ENCODE peak calls at places on chromosomes 12 and 14, in eight cellular contexts. D, J, S, H, Y, G, V and X are unnamed samples.

GRCh38 chr14:47541652-47542051 is 133.8 kb downstream of the MDGA2 start:
- DNase-seq in S (no peak), D (no peak), Y (no peak), V (no peak), J (no peak), G (no peak), H (no peak), X (no peak)

GRCh38 chr14:89417469-89418225 is 614 bp upstream of the FOXN3 start:
- DNase-seq in S (peak), H (peak), D (no peak), J (no peak), G (peak), Y (peak), V (peak), X (peak)

GRCh38 chr14:104726600-104727451 is 2.8 kb downstream of the ADSS1 start:
- DNase-seq in J (no peak), H (no peak), S (no peak), V (no peak), D (no peak), Y (no peak), G (no peak), X (peak)

GRCh38 chr12:108773798-108774788 is 42.8 kb upstream of the CORO1C start:
- DNase-seq in S (peak), Y (peak), H (peak), V (peak), D (peak), J (peak), G (no peak), X (peak)

GRCh38 chr12:32155911-32156585 is 49.4 kb downstream of the BICD1 start:
- DNase-seq in J (no peak), H (peak), S (no peak), G (no peak), Y (no peak), V (no peak), D (no peak), X (no peak)

GRCh38 chr14:72513994-72514659 is 379.8 kb downstream of the DPF3 start:
- DNase-seq in G (no peak), V (peak), S (peak), H (peak), Y (peak), D (no peak), J (peak), X (no peak)

GRCh38 chr14:53399057-53399456 is 245.9 kb upstream of the DDHD1 start:
- DNase-seq in D (no peak), H (peak), G (no peak), V (peak), Y (no peak), J (peak), S (peak), X (peak)

GRCh38 chr12:69464433-69464832 is 5.8 kb upstream of the FRS2 start:
- DNase-seq in S (no peak), Y (no peak), G (no peak), V (no peak), J (no peak), H (peak), D (no peak), X (no peak)

GRCh38 chr14:105146976-105147700 is 21.4 kb downstream of the JAG2 start:
- DNase-seq in G (no peak), S (no peak), V (peak), H (no peak), Y (no peak), D (no peak), J (no peak), X (no peak)

GRCh38 chr14:74913986-74914573 is 9.0 kb downstream of the RPS6KL1 start:
- DNase-seq in S (peak), Y (peak), H (peak), G (no peak), V (peak), D (no peak), J (peak), X (peak)

GRCh38 chr12:131829351-131829794 is 1.2 kb downstream of the MMP17 start:
- DNase-seq in V (peak), G (no peak), H (no peak), D (no peak), J (no peak), Y (no peak), S (no peak), X (no peak)

GRCh38 chr12:131831021-131831571 is 2.9 kb downstream of the MMP17 start:
- DNase-seq in S (peak), Y (no peak), G (no peak), D (no peak), V (no peak), H (peak), J (no peak), X (no peak)

GRCh38 chr12:131829795-131830334 is 1.7 kb downstream of the MMP17 start:
- DNase-seq in J (no peak), V (peak), Y (no peak), G (no peak), S (no peak), H (no peak), D (no peak), X (no peak)

GRCh38 chr12:131831635-131832041 is 3.4 kb downstream of the MMP17 start:
- DNase-seq in D (no peak), G (no peak), Y (no peak), V (peak), H (no peak), J (no peak), S (peak), X (no peak)

DNA sequence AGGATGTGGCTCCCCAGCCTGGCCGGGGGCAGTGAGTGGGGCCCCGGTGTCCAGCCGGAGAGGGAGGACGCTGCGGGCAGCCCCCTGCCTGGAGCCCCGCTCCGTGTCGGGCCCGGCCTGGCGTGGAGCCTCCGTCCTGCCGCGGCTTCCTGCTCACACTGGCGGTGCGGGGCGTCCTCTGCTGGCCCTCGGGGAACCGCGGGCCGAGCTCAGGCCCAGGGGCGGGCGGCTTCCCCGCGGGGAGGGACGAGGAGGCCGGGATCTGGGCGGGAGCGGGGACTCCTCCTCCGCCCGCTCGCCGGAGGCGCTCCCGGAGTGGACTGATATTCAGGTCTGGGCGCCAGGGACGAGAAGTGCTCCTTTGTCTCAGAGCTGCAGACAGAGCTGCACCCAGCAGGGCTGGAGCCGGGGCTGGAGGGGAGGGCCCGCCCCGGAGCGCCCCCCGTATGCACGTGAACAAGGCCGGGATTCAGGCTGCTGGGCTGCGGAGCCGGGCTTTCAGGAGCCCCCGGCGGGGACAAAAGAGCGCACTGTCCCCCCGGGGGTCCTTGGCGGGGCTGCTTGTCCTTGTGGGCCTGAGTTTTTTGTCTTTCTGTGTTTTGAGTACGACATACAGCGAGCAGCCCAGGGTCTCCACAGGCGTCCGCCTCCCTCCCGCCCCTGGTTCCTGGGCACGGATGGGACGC is 2.3 kb downstream of the MMP17 start:
- DNase-seq in J (peak), S (peak), D (no peak), H (peak), Y (peak), G (no peak), V (peak), X (peak)
- TF ChIP-seq CTCF in J (peak), S (peak), D (peak), H (peak), Y (no peak), G (no peak), V (peak), X (no peak)

DNA sequence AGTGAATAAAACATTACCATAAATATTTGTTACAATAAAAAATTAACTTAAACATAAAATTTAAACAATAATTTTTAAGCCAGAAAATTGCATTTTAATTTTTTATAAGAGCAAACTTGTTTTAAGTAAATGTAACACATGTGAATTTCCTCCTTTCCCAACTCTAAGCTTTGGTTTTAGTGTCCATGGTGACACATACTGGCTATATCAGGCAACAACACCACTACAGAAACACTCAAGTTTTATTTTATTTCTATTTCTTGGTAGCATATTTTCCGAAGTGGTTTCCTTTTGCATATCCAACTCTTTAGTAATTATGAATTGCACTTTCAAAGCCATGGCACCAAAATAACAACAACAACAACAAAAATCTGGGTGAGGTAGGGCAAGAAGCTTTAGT is 2.2 kb downstream of the NELL2 start:
- DNase-seq in Y (no peak), G (no peak), J (no peak), S (peak), H (peak), D (no peak), V (no peak), X (no peak)
- TF ChIP-seq CTCF in Y (no peak), G (peak), J (no peak), S (no peak), H (peak), D (no peak), V (peak), X (no peak)

DNA sequence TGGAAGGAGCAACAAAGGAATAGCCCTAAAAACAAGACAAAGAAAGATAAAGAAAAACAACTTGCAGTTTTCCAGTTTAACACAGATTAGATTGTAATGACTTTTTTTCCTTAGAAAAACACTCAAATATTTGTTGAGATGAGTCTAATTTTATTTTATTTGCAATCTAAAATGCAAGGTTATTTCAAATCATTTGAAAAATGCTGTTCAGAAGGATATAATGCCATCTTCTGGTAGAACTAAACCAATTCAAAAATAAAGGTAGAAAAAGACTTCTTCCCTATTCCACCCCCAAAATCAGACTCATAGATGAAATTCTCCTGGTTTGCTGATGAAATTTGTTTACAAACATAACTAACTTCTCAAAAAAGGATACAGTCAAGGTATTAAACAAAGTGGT is 84.5 kb upstream of the TTC7B start:
- DNase-seq in Y (no peak), J (no peak), H (no peak), V (no peak), S (peak), G (no peak), D (no peak), X (no peak)
- TF ChIP-seq CTCF in Y (no peak), J (peak), H (no peak), V (peak), S (peak), G (no peak), D (no peak), X (no peak)

DNA sequence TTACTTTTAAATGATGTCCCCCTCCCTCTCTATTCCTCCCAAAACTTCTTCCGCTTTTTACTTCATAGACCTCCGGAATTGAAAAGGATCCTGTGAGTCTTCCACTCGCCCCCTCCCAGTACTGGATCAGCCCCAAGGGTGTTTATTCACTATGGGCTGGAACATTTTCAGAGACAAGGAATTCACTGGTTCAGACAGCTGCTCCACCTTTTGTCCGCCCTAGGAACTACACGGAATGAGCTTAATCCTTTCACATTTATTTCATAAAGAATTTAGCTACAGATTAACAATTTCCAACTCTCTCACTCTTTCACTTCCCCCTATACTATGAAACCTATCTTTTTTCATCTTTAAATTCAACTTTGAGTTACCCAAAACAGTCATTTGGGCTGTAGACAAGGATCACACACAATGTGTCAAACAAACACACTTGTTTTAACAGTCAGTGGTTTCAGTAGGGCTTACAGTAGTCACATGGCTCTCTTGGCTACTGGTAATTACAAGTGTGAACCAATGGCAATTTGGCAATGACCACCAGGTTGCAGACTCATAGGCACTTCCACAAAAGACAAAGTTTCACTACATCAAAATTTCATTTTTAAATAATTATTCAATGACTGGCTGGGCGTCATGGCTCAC is 20.6 kb downstream of the CNIH1 start:
- DNase-seq in Y (peak), H (peak), V (no peak), G (no peak), J (peak), D (no peak), S (peak), X (peak)
- TF ChIP-seq CTCF in Y (peak), H (peak), V (peak), G (peak), J (peak), D (peak), S (peak), X (peak)

GRCh38 chr14:21136024-21136423 is 19.8 kb downstream of the OR5AU1 start:
- DNase-seq in G (no peak), V (no peak), J (peak), Y (no peak), H (peak), D (no peak), S (peak), X (no peak)
- TF ChIP-seq CTCF in G (peak), V (peak), J (peak), Y (peak), H (peak), D (peak), S (peak), X (peak)

GRCh38 chr12:99706736-99707473 is 59.4 kb downstream of the GARIN6 start:
- DNase-seq in S (no peak), D (no peak), G (no peak), V (no peak), H (peak), J (no peak), Y (no peak), X (no peak)

GRCh38 chr12:99709116-99709515 is 61.6 kb downstream of the GARIN6 start:
- DNase-seq in H (no peak), D (no peak), Y (no peak), S (no peak), G (no peak), V (no peak), J (no peak), X (no peak)

GRCh38 chr12:99707883-99708282 is 60.3 kb downstream of the GARIN6 start:
- DNase-seq in S (no peak), J (no peak), H (no peak), D (no peak), G (no peak), V (no peak), Y (no peak), X (no peak)

GRCh38 chr12:99704036-99704435 is 56.5 kb downstream of the GARIN6 start:
- DNase-seq in D (no peak), S (no peak), G (no peak), V (no peak), J (no peak), H (no peak), Y (no peak), X (no peak)

DNA sequence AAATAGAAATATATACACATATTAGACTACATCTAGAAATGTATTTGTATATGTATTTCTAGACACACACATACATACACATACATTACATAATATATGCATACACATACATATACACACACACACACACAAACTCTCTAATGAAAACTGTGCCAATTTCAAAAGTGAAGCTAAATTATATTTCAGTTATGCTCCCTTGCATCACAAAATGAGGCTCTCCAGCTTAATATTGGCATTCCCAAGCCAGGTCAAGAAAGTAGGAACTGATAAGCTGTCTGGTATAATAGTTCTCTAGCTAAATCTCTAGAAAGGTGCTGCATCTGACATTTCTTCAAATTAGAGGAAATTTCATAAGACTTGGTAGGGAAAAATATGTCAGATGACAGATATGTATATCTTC is 56.9 kb downstream of the GARIN6 start:
- DNase-seq in S (no peak), V (no peak), D (no peak), G (no peak), H (no peak), J (no peak), Y (no peak), X (no peak)
- TF ChIP-seq CTCF in S (no peak), V (no peak), D (no peak), G (no peak), H (no peak), J (no peak), Y (no peak), X (no peak)

GRCh38 chr14:49909016-49909415 is 16.1 kb downstream of the ARF6 start:
- DNase-seq in S (no peak), Y (no peak), G (no peak), V (no peak), D (no peak), H (no peak), J (no peak), X (no peak)
- TF ChIP-seq CTCF in S (no peak), Y (no peak), G (no peak), V (no peak), D (no peak), H (no peak), J (no peak), X (no peak)

GRCh38 chr12:47902131-47902639 is 2.6 kb downstream of the VDR start:
- DNase-seq in G (no peak), S (no peak), H (no peak), Y (no peak), V (no peak), D (no peak), J (no peak), X (no peak)

GRCh38 chr12:47905313-47905730 is 528 bp upstream of the VDR start:
- DNase-seq in J (peak), H (peak), G (no peak), S (no peak), D (no peak), V (peak), Y (peak), X (peak)

GRCh38 chr12:47903151-47903611 is 1.6 kb downstream of the VDR start:
- DNase-seq in Y (no peak), S (peak), J (no peak), V (no peak), H (peak), D (no peak), G (no peak), X (no peak)

GRCh38 chr12:47903927-47904646 is 707 bp downstream of the VDR start:
- DNase-seq in J (peak), S (peak), H (peak), G (no peak), Y (no peak), V (peak), D (peak), X (no peak)

GRCh38 chr12:47904647-47905312 is at the start of gene VDR:
- DNase-seq in G (peak), Y (peak), D (no peak), S (peak), J (peak), H (peak), V (peak), X (peak)
- TF ChIP-seq CTCF in G (no peak), Y (no peak), D (no peak), S (peak), J (peak), H (peak), V (peak), X (no peak)

DNA sequence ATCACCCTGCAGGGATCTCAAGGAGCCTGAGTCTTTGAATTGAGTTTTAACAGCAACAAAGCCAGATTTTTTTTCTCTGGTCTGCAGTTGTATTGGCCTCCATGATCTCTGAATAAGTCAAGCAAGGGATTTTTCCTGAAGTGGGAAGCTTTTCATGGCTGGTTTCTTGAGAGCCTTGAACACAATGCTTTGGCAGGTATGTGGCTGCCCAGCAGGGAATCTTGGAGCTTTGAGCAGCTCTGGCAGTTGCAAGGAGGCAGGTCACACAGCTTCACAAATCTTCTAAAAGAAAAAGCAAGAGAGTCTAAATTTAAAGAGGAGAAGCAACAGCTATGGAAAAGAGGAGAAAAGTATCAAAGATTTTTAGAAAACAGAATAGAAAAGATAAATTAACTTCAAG is 60.1 kb downstream of the RPS29 start:
- DNase-seq in H (no peak), V (no peak), J (no peak), S (no peak), G (no peak), D (no peak), Y (no peak), X (no peak)
- TF ChIP-seq CTCF in H (no peak), V (no peak), J (no peak), S (no peak), G (no peak), D (no peak), Y (no peak), X (no peak)

DNA sequence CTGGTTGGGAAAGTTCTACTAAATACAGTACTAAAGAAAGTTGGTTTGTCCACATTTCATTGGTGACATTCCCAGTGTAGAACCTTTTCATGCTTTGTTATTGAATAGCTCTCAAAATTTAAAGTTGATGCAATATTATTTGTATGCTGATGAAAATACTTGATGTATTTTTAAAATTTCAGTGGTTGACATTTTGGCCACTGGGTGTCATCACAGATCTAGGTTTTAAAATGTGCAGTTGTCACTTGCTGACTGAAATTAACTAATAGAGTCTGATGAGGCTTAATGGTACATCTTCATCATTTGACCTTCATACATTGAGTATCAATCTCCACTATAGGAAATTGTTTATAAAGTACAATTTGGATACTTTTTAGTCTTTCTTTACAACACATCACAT is 37.1 kb downstream of the CMAS start:
- DNase-seq in H (peak), D (no peak), G (no peak), V (no peak), J (peak), Y (no peak), S (peak), X (no peak)
- TF ChIP-seq CTCF in H (peak), D (peak), G (peak), V (peak), J (no peak), Y (no peak), S (peak), X (peak)